ENCODE peak calls at places on chromosome 1, in ten cellular contexts. One of them, this sample, is unnamed.

GRCh38 chr1:199113265-199113869 is 474.5 kb downstream of the PTPRC start:
- DNase-seq in left kidney: peak; percentile 26
- DNase-seq in NCI-H345: peak; percentile 6
- DNase-seq in upper lobe of right lung: peak; percentile 72
- DNase-seq in stimulated activated CD8-positive, alpha-beta memory T cell treated with anti-CD3 and anti-CD28 coated beads, Interleukin-2, amount 100 ng/mL, for 48 hours: peak; percentile 49
- DNase-seq in A549: peak; percentile 66
- DNase-seq in NCI-H187 treated with DMSO at 0.1 percent for 48 hours: no peak
- DNase-seq in HCEC 1CT: peak; percentile 54
- DNase-seq in fibroblast of lung: peak; percentile 86
- DNase-seq in psoas muscle: no peak
- DNase-seq in this sample: no peak

GRCh38 chr1:155463865-155464264 is 98.7 kb downstream of the ASH1L start:
- DNase-seq in left kidney: no peak
- DNase-seq in NCI-H345: no peak
- DNase-seq in upper lobe of right lung: no peak
- DNase-seq in stimulated activated CD8-positive, alpha-beta memory T cell treated with anti-CD3 and anti-CD28 coated beads, Interleukin-2, amount 100 ng/mL, for 48 hours: no peak
- DNase-seq in A549: peak; percentile 16
- DNase-seq in NCI-H187 treated with DMSO at 0.1 percent for 48 hours: no peak
- DNase-seq in HCEC 1CT: peak; percentile 65
- DNase-seq in fibroblast of lung: peak; percentile 79
- DNase-seq in psoas muscle: no peak
- DNase-seq in this sample: no peak

GRCh38 chr1:6127587-6128163 is 52.4 kb downstream of the CHD5 start:
- DNase-seq in left kidney: peak; percentile 93
- DNase-seq in NCI-H345: no peak
- DNase-seq in upper lobe of right lung: peak; percentile 92
- DNase-seq in stimulated activated CD8-positive, alpha-beta memory T cell treated with anti-CD3 and anti-CD28 coated beads, Interleukin-2, amount 100 ng/mL, for 48 hours: peak; percentile 67
- DNase-seq in A549: peak; percentile 67
- DNase-seq in NCI-H187 treated with DMSO at 0.1 percent for 48 hours: peak; percentile 43
- DNase-seq in HCEC 1CT: no peak
- DNase-seq in fibroblast of lung: peak; percentile 41
- DNase-seq in psoas muscle: peak; percentile 85
- DNase-seq in this sample: peak; percentile 80

GRCh38 chr1:170807432-170807831 is 127.9 kb upstream of the MROH9 start:
- DNase-seq in left kidney: no peak
- DNase-seq in NCI-H345: no peak
- DNase-seq in upper lobe of right lung: no peak
- DNase-seq in stimulated activated CD8-positive, alpha-beta memory T cell treated with anti-CD3 and anti-CD28 coated beads, Interleukin-2, amount 100 ng/mL, for 48 hours: no peak
- DNase-seq in A549: no peak
- DNase-seq in NCI-H187 treated with DMSO at 0.1 percent for 48 hours: no peak
- DNase-seq in HCEC 1CT: peak; percentile 81
- DNase-seq in fibroblast of lung: peak; percentile 67
- DNase-seq in psoas muscle: no peak
- DNase-seq in this sample: no peak

GRCh38 chr1:152111515-152111968 is 3.7 kb downstream of the TCHH start:
- DNase-seq in left kidney: peak; percentile 83
- DNase-seq in NCI-H345: no peak
- DNase-seq in upper lobe of right lung: no peak
- DNase-seq in stimulated activated CD8-positive, alpha-beta memory T cell treated with anti-CD3 and anti-CD28 coated beads, Interleukin-2, amount 100 ng/mL, for 48 hours: no peak
- DNase-seq in A549: peak; percentile 66
- DNase-seq in NCI-H187 treated with DMSO at 0.1 percent for 48 hours: no peak
- DNase-seq in HCEC 1CT: no peak
- DNase-seq in fibroblast of lung: peak; percentile 25
- DNase-seq in psoas muscle: no peak
- DNase-seq in this sample: no peak

GRCh38 chr1:93304716-93305138 is 41.0 kb upstream of the DR1 start:
- DNase-seq in left kidney: peak; percentile 67
- DNase-seq in NCI-H345: peak; percentile 65
- DNase-seq in upper lobe of right lung: no peak
- DNase-seq in stimulated activated CD8-positive, alpha-beta memory T cell treated with anti-CD3 and anti-CD28 coated beads, Interleukin-2, amount 100 ng/mL, for 48 hours: no peak
- DNase-seq in A549: peak; percentile 58
- DNase-seq in NCI-H187 treated with DMSO at 0.1 percent for 48 hours: no peak
- DNase-seq in HCEC 1CT: peak; percentile 65
- DNase-seq in fibroblast of lung: peak; percentile 86
- DNase-seq in psoas muscle: no peak
- DNase-seq in this sample: peak; percentile 45

GRCh38 chr1:174206148-174206826 is 47.0 kb downstream of the RABGAP1L start:
- DNase-seq in left kidney: no peak
- DNase-seq in NCI-H345: no peak
- DNase-seq in upper lobe of right lung: no peak
- DNase-seq in stimulated activated CD8-positive, alpha-beta memory T cell treated with anti-CD3 and anti-CD28 coated beads, Interleukin-2, amount 100 ng/mL, for 48 hours: no peak
- DNase-seq in A549: no peak
- DNase-seq in NCI-H187 treated with DMSO at 0.1 percent for 48 hours: no peak
- DNase-seq in HCEC 1CT: no peak
- DNase-seq in fibroblast of lung: no peak
- DNase-seq in psoas muscle: no peak
- DNase-seq in this sample: no peak

GRCh38 chr1:96721382-96722160 is at the start of gene PTBP2:
- DNase-seq in left kidney: peak; percentile 96
- DNase-seq in NCI-H345: peak; percentile 88
- DNase-seq in upper lobe of right lung: peak; percentile 92
- DNase-seq in stimulated activated CD8-positive, alpha-beta memory T cell treated with anti-CD3 and anti-CD28 coated beads, Interleukin-2, amount 100 ng/mL, for 48 hours: peak; percentile 67
- DNase-seq in A549: peak; percentile 69
- DNase-seq in NCI-H187 treated with DMSO at 0.1 percent for 48 hours: no peak
- DNase-seq in HCEC 1CT: peak; percentile 82
- DNase-seq in fibroblast of lung: peak; percentile 76
- DNase-seq in psoas muscle: peak; percentile 92
- DNase-seq in this sample: peak; percentile 86

GRCh38 chr1:23169727-23170335 is 1.2 kb upstream of the LUZP1 start:
- DNase-seq in left kidney: peak; percentile 68
- DNase-seq in NCI-H345: no peak
- DNase-seq in upper lobe of right lung: peak; percentile 84
- DNase-seq in stimulated activated CD8-positive, alpha-beta memory T cell treated with anti-CD3 and anti-CD28 coated beads, Interleukin-2, amount 100 ng/mL, for 48 hours: no peak
- DNase-seq in A549: peak; percentile 43
- DNase-seq in NCI-H187 treated with DMSO at 0.1 percent for 48 hours: no peak
- DNase-seq in HCEC 1CT: peak; percentile 29
- DNase-seq in fibroblast of lung: peak; percentile 70
- DNase-seq in psoas muscle: peak; percentile 74
- DNase-seq in this sample: no peak

GRCh38 chr1:83692524-83693336 is 306.2 kb downstream of the TTLL7 start:
- DNase-seq in left kidney: peak; percentile 91
- DNase-seq in NCI-H345: peak; percentile 72
- DNase-seq in upper lobe of right lung: no peak
- DNase-seq in stimulated activated CD8-positive, alpha-beta memory T cell treated with anti-CD3 and anti-CD28 coated beads, Interleukin-2, amount 100 ng/mL, for 48 hours: no peak
- DNase-seq in A549: no peak
- DNase-seq in NCI-H187 treated with DMSO at 0.1 percent for 48 hours: no peak
- DNase-seq in HCEC 1CT: no peak
- DNase-seq in fibroblast of lung: peak; percentile 19
- DNase-seq in psoas muscle: no peak
- DNase-seq in this sample: peak; percentile 8

GRCh38 chr1:43779805-43780403 is 72.6 kb downstream of the ST3GAL3 start:
- DNase-seq in left kidney: no peak
- DNase-seq in NCI-H345: no peak
- DNase-seq in upper lobe of right lung: no peak
- DNase-seq in stimulated activated CD8-positive, alpha-beta memory T cell treated with anti-CD3 and anti-CD28 coated beads, Interleukin-2, amount 100 ng/mL, for 48 hours: no peak
- DNase-seq in A549: no peak
- DNase-seq in NCI-H187 treated with DMSO at 0.1 percent for 48 hours: no peak
- DNase-seq in HCEC 1CT: no peak
- DNase-seq in fibroblast of lung: no peak
- DNase-seq in psoas muscle: no peak
- DNase-seq in this sample: no peak

GRCh38 chr1:97647776-97648175 is 273.1 kb downstream of the DPYD start:
- DNase-seq in left kidney: no peak
- DNase-seq in NCI-H345: no peak
- DNase-seq in upper lobe of right lung: no peak
- DNase-seq in stimulated activated CD8-positive, alpha-beta memory T cell treated with anti-CD3 and anti-CD28 coated beads, Interleukin-2, amount 100 ng/mL, for 48 hours: no peak
- DNase-seq in A549: no peak
- DNase-seq in NCI-H187 treated with DMSO at 0.1 percent for 48 hours: no peak
- DNase-seq in HCEC 1CT: peak; percentile 67
- DNase-seq in fibroblast of lung: peak; percentile 75
- DNase-seq in psoas muscle: no peak
- DNase-seq in this sample: no peak

GRCh38 chr1:151024540-151025146 is 11.7 kb upstream of the BNIPL start:
- DNase-seq in left kidney: peak; percentile 86
- DNase-seq in NCI-H345: peak; percentile 83
- DNase-seq in upper lobe of right lung: peak; percentile 82
- DNase-seq in stimulated activated CD8-positive, alpha-beta memory T cell treated with anti-CD3 and anti-CD28 coated beads, Interleukin-2, amount 100 ng/mL, for 48 hours: peak; percentile 73
- DNase-seq in A549: peak; percentile 72
- DNase-seq in NCI-H187 treated with DMSO at 0.1 percent for 48 hours: peak; percentile 33
- DNase-seq in HCEC 1CT: peak; percentile 60
- DNase-seq in fibroblast of lung: peak; percentile 69
- DNase-seq in psoas muscle: peak; percentile 89
- DNase-seq in this sample: peak; percentile 27

GRCh38 chr1:16206547-16207317 is 5.7 kb downstream of the ARHGEF19 start:
- DNase-seq in left kidney: peak; percentile 99
- DNase-seq in NCI-H345: peak; percentile 99
- DNase-seq in upper lobe of right lung: peak; percentile 99
- DNase-seq in stimulated activated CD8-positive, alpha-beta memory T cell treated with anti-CD3 and anti-CD28 coated beads, Interleukin-2, amount 100 ng/mL, for 48 hours: peak; percentile 92
- DNase-seq in A549: peak; percentile 97
- DNase-seq in NCI-H187 treated with DMSO at 0.1 percent for 48 hours: peak; percentile 89
- DNase-seq in HCEC 1CT: peak; percentile 99
- DNase-seq in fibroblast of lung: peak; percentile 99
- DNase-seq in psoas muscle: peak; percentile 98
- DNase-seq in this sample: peak; percentile 94

GRCh38 chr1:206050655-206051235 is 2.2 kb upstream of the RHEX start:
- DNase-seq in left kidney: peak; percentile 67
- DNase-seq in NCI-H345: no peak
- DNase-seq in upper lobe of right lung: no peak
- DNase-seq in stimulated activated CD8-positive, alpha-beta memory T cell treated with anti-CD3 and anti-CD28 coated beads, Interleukin-2, amount 100 ng/mL, for 48 hours: peak; percentile 23
- DNase-seq in A549: no peak
- DNase-seq in NCI-H187 treated with DMSO at 0.1 percent for 48 hours: no peak
- DNase-seq in HCEC 1CT: no peak
- DNase-seq in fibroblast of lung: no peak
- DNase-seq in psoas muscle: no peak
- DNase-seq in this sample: no peak

GRCh38 chr1:61079898-61080336 is 2.4 kb upstream of the NFIA start:
- DNase-seq in left kidney: peak; percentile 92
- DNase-seq in NCI-H345: peak; percentile 76
- DNase-seq in upper lobe of right lung: peak; percentile 82
- DNase-seq in stimulated activated CD8-positive, alpha-beta memory T cell treated with anti-CD3 and anti-CD28 coated beads, Interleukin-2, amount 100 ng/mL, for 48 hours: no peak
- DNase-seq in A549: peak; percentile 79
- DNase-seq in NCI-H187 treated with DMSO at 0.1 percent for 48 hours: no peak
- DNase-seq in HCEC 1CT: peak; percentile 91
- DNase-seq in fibroblast of lung: peak; percentile 90
- DNase-seq in psoas muscle: peak; percentile 89
- DNase-seq in this sample: peak; percentile 82

GRCh38 chr1:118275716-118276115 is 90.7 kb upstream of the SPAG17 start:
- DNase-seq in left kidney: no peak
- DNase-seq in NCI-H345: no peak
- DNase-seq in upper lobe of right lung: no peak
- DNase-seq in stimulated activated CD8-positive, alpha-beta memory T cell treated with anti-CD3 and anti-CD28 coated beads, Interleukin-2, amount 100 ng/mL, for 48 hours: no peak
- DNase-seq in A549: no peak
- DNase-seq in NCI-H187 treated with DMSO at 0.1 percent for 48 hours: no peak
- DNase-seq in HCEC 1CT: no peak
- DNase-seq in fibroblast of lung: no peak
- DNase-seq in psoas muscle: no peak
- DNase-seq in this sample: no peak

GRCh38 chr1:39625009-39625408 is 14.4 kb downstream of the HEYL start:
- DNase-seq in left kidney: no peak
- DNase-seq in NCI-H345: no peak
- DNase-seq in upper lobe of right lung: no peak
- DNase-seq in stimulated activated CD8-positive, alpha-beta memory T cell treated with anti-CD3 and anti-CD28 coated beads, Interleukin-2, amount 100 ng/mL, for 48 hours: no peak
- DNase-seq in A549: no peak
- DNase-seq in NCI-H187 treated with DMSO at 0.1 percent for 48 hours: no peak
- DNase-seq in HCEC 1CT: no peak
- DNase-seq in fibroblast of lung: no peak
- DNase-seq in psoas muscle: peak; percentile 57
- DNase-seq in this sample: no peak

GRCh38 chr1:171988243-171988642 is 146.9 kb downstream of the DNM3 start:
- DNase-seq in left kidney: no peak
- DNase-seq in NCI-H345: peak; percentile 12
- DNase-seq in upper lobe of right lung: no peak
- DNase-seq in stimulated activated CD8-positive, alpha-beta memory T cell treated with anti-CD3 and anti-CD28 coated beads, Interleukin-2, amount 100 ng/mL, for 48 hours: no peak
- DNase-seq in A549: no peak
- DNase-seq in NCI-H187 treated with DMSO at 0.1 percent for 48 hours: no peak
- DNase-seq in HCEC 1CT: no peak
- DNase-seq in fibroblast of lung: no peak
- DNase-seq in psoas muscle: no peak
- DNase-seq in this sample: no peak

GRCh38 chr1:180358649-180359048 is 128.6 kb downstream of the LHX4 start:
- DNase-seq in left kidney: peak; percentile 45
- DNase-seq in NCI-H345: no peak
- DNase-seq in upper lobe of right lung: no peak
- DNase-seq in stimulated activated CD8-positive, alpha-beta memory T cell treated with anti-CD3 and anti-CD28 coated beads, Interleukin-2, amount 100 ng/mL, for 48 hours: no peak
- DNase-seq in A549: no peak
- DNase-seq in NCI-H187 treated with DMSO at 0.1 percent for 48 hours: no peak
- DNase-seq in HCEC 1CT: peak; percentile 33
- DNase-seq in fibroblast of lung: peak; percentile 41
- DNase-seq in psoas muscle: peak; percentile 62
- DNase-seq in this sample: no peak

GRCh38 chr1:8670371-8670818 is 147.0 kb downstream of the RERE start:
- DNase-seq in left kidney: peak; percentile 40
- DNase-seq in NCI-H345: no peak
- DNase-seq in upper lobe of right lung: no peak
- DNase-seq in stimulated activated CD8-positive, alpha-beta memory T cell treated with anti-CD3 and anti-CD28 coated beads, Interleukin-2, amount 100 ng/mL, for 48 hours: no peak
- DNase-seq in A549: no peak
- DNase-seq in NCI-H187 treated with DMSO at 0.1 percent for 48 hours: no peak
- DNase-seq in HCEC 1CT: no peak
- DNase-seq in fibroblast of lung: no peak
- DNase-seq in psoas muscle: no peak
- DNase-seq in this sample: no peak

GRCh38 chr1:114458208-114458777 is 52.7 kb downstream of the TRIM33 start:
- DNase-seq in left kidney: no peak
- DNase-seq in NCI-H345: no peak
- DNase-seq in upper lobe of right lung: no peak
- DNase-seq in stimulated activated CD8-positive, alpha-beta memory T cell treated with anti-CD3 and anti-CD28 coated beads, Interleukin-2, amount 100 ng/mL, for 48 hours: no peak
- DNase-seq in A549: peak; percentile 9
- DNase-seq in NCI-H187 treated with DMSO at 0.1 percent for 48 hours: no peak
- DNase-seq in HCEC 1CT: peak; percentile 76
- DNase-seq in fibroblast of lung: peak; percentile 56
- DNase-seq in psoas muscle: no peak
- DNase-seq in this sample: no peak

GRCh38 chr1:19468397-19468956 is 16.9 kb downstream of the CAPZB start:
- DNase-seq in left kidney: no peak
- DNase-seq in NCI-H345: no peak
- DNase-seq in upper lobe of right lung: peak; percentile 77
- DNase-seq in stimulated activated CD8-positive, alpha-beta memory T cell treated with anti-CD3 and anti-CD28 coated beads, Interleukin-2, amount 100 ng/mL, for 48 hours: peak; percentile 56
- DNase-seq in A549: peak; percentile 58
- DNase-seq in NCI-H187 treated with DMSO at 0.1 percent for 48 hours: no peak
- DNase-seq in HCEC 1CT: no peak
- DNase-seq in fibroblast of lung: no peak
- DNase-seq in psoas muscle: no peak
- DNase-seq in this sample: no peak

GRCh38 chr1:230905733-230906132 is 37.4 kb upstream of the C1orf198 start:
- DNase-seq in left kidney: no peak
- DNase-seq in NCI-H345: no peak
- DNase-seq in upper lobe of right lung: no peak
- DNase-seq in stimulated activated CD8-positive, alpha-beta memory T cell treated with anti-CD3 and anti-CD28 coated beads, Interleukin-2, amount 100 ng/mL, for 48 hours: no peak
- DNase-seq in A549: no peak
- DNase-seq in NCI-H187 treated with DMSO at 0.1 percent for 48 hours: no peak
- DNase-seq in HCEC 1CT: no peak
- DNase-seq in fibroblast of lung: no peak
- DNase-seq in psoas muscle: no peak
- DNase-seq in this sample: no peak

GRCh38 chr1:26994020-26994745 is 691 bp downstream of the TRNP1 start:
- DNase-seq in left kidney: peak; percentile 66
- DNase-seq in NCI-H345: peak; percentile 30
- DNase-seq in upper lobe of right lung: no peak
- DNase-seq in stimulated activated CD8-positive, alpha-beta memory T cell treated with anti-CD3 and anti-CD28 coated beads, Interleukin-2, amount 100 ng/mL, for 48 hours: no peak
- DNase-seq in A549: no peak
- DNase-seq in NCI-H187 treated with DMSO at 0.1 percent for 48 hours: no peak
- DNase-seq in HCEC 1CT: no peak
- DNase-seq in fibroblast of lung: no peak
- DNase-seq in psoas muscle: no peak
- DNase-seq in this sample: no peak

GRCh38 chr1:236166041-236166440 is 23.7 kb downstream of the GPR137B start:
- DNase-seq in left kidney: no peak
- DNase-seq in NCI-H345: no peak
- DNase-seq in upper lobe of right lung: no peak
- DNase-seq in stimulated activated CD8-positive, alpha-beta memory T cell treated with anti-CD3 and anti-CD28 coated beads, Interleukin-2, amount 100 ng/mL, for 48 hours: no peak
- DNase-seq in A549: no peak
- DNase-seq in NCI-H187 treated with DMSO at 0.1 percent for 48 hours: no peak
- DNase-seq in HCEC 1CT: no peak
- DNase-seq in fibroblast of lung: no peak
- DNase-seq in psoas muscle: no peak
- DNase-seq in this sample: no peak

GRCh38 chr1:52059888-52060287 is 3.8 kb downstream of the BTF3L4 start:
- DNase-seq in left kidney: no peak
- DNase-seq in NCI-H345: no peak
- DNase-seq in upper lobe of right lung: no peak
- DNase-seq in stimulated activated CD8-positive, alpha-beta memory T cell treated with anti-CD3 and anti-CD28 coated beads, Interleukin-2, amount 100 ng/mL, for 48 hours: no peak
- DNase-seq in A549: no peak
- DNase-seq in NCI-H187 treated with DMSO at 0.1 percent for 48 hours: no peak
- DNase-seq in HCEC 1CT: no peak
- DNase-seq in fibroblast of lung: no peak
- DNase-seq in psoas muscle: no peak
- DNase-seq in this sample: no peak

GRCh38 chr1:8985915-8986813 is 40.1 kb downstream of the SLC2A7 start:
- DNase-seq in left kidney: no peak
- DNase-seq in NCI-H345: no peak
- DNase-seq in upper lobe of right lung: peak; percentile 77
- DNase-seq in stimulated activated CD8-positive, alpha-beta memory T cell treated with anti-CD3 and anti-CD28 coated beads, Interleukin-2, amount 100 ng/mL, for 48 hours: no peak
- DNase-seq in A549: peak; percentile 89
- DNase-seq in NCI-H187 treated with DMSO at 0.1 percent for 48 hours: no peak
- DNase-seq in HCEC 1CT: peak; percentile 96
- DNase-seq in fibroblast of lung: peak; percentile 88
- DNase-seq in psoas muscle: peak; percentile 90
- DNase-seq in this sample: peak; percentile 62